ENCODE peak calls at places on chromosome 6, in eight cellular contexts. One of them, this sample, is unnamed.

GRCh38 chr6:100378576-100378975 is 86.1 kb downstream of the SIM1 start:
- DNase-seq in GM04503: no peak
- DNase-seq in CMK: no peak
- DNase-seq in H9: no peak
- DNase-seq in OCI-LY7: no peak
- DNase-seq in fibroblast of mammary gland: no peak
- DNase-seq in AG04450: no peak
- DNase-seq in GM12865: no peak
- DNase-seq in this sample: no peak

GRCh38 chr6:46015119-46015968 is at the start of gene CLIC5:
- DNase-seq in GM12865: no peak
- DNase-seq in OCI-LY7: no peak
- DNase-seq in AG04450: no peak
- DNase-seq in CMK: no peak
- DNase-seq in fibroblast of mammary gland: no peak
- DNase-seq in H9: peak
- DNase-seq in GM04503: no peak
- DNase-seq in this sample: no peak

GRCh38 chr6:154138806-154139205 is 99.8 kb downstream of the OPRM1 start:
- DNase-seq in H9: no peak
- DNase-seq in AG04450: no peak
- DNase-seq in OCI-LY7: no peak
- DNase-seq in GM12865: no peak
- DNase-seq in CMK: no peak
- DNase-seq in fibroblast of mammary gland: peak
- DNase-seq in GM04503: no peak
- DNase-seq in this sample: no peak

GRCh38 chr6:25094726-25095125 is 159.0 kb upstream of the RIPOR2 start:
- DNase-seq in GM12865: no peak
- DNase-seq in GM04503: no peak
- DNase-seq in H9: no peak
- DNase-seq in CMK: no peak
- DNase-seq in fibroblast of mammary gland: no peak
- DNase-seq in AG04450: no peak
- DNase-seq in OCI-LY7: no peak
- DNase-seq in this sample: no peak

GRCh38 chr6:84643778-84644177 is 120.6 kb downstream of the TBX18 start:
- DNase-seq in fibroblast of mammary gland: no peak
- DNase-seq in H9: no peak
- DNase-seq in GM04503: no peak
- DNase-seq in CMK: no peak
- DNase-seq in GM12865: no peak
- DNase-seq in OCI-LY7: no peak
- DNase-seq in AG04450: no peak
- DNase-seq in this sample: no peak

GRCh38 chr6:89436226-89436625 is 3.3 kb downstream of the ANKRD6 start:
- DNase-seq in H9: no peak
- DNase-seq in CMK: no peak
- DNase-seq in GM04503: no peak
- DNase-seq in fibroblast of mammary gland: no peak
- DNase-seq in OCI-LY7: no peak
- DNase-seq in GM12865: no peak
- DNase-seq in AG04450: no peak
- DNase-seq in this sample: no peak

GRCh38 chr6:106084973-106085686 is 1.0 kb upstream of the PRDM1 start:
- DNase-seq in GM12865: no peak
- DNase-seq in AG04450: no peak
- DNase-seq in OCI-LY7: no peak
- DNase-seq in H9: no peak
- DNase-seq in CMK: no peak
- DNase-seq in GM04503: no peak
- DNase-seq in fibroblast of mammary gland: peak
- DNase-seq in this sample: no peak

GRCh38 chr6:14784596-14785360 is 461.1 kb upstream of the JARID2 start:
- DNase-seq in CMK: no peak
- DNase-seq in H9: peak
- DNase-seq in fibroblast of mammary gland: no peak
- DNase-seq in GM12865: no peak
- DNase-seq in OCI-LY7: no peak
- DNase-seq in GM04503: no peak
- DNase-seq in AG04450: no peak
- DNase-seq in this sample: no peak

GRCh38 chr6:105189026-105189680 is 9.3 kb upstream of the POPDC3 start:
- DNase-seq in OCI-LY7: no peak
- DNase-seq in AG04450: no peak
- DNase-seq in GM12865: no peak
- DNase-seq in GM04503: no peak
- DNase-seq in CMK: no peak
- DNase-seq in fibroblast of mammary gland: peak
- DNase-seq in H9: no peak
- DNase-seq in this sample: no peak

GRCh38 chr6:22147983-22148797 is 148.6 kb downstream of the PRL start:
- DNase-seq in GM12865: no peak
- DNase-seq in CMK: no peak
- DNase-seq in fibroblast of mammary gland: peak
- DNase-seq in GM04503: peak
- DNase-seq in AG04450: peak
- DNase-seq in OCI-LY7: no peak
- DNase-seq in H9: no peak
- DNase-seq in this sample: no peak

GRCh38 chr6:133804263-133804662 is 84.7 kb upstream of the TCF21 start:
- DNase-seq in GM04503: no peak
- DNase-seq in fibroblast of mammary gland: peak
- DNase-seq in H9: no peak
- DNase-seq in AG04450: no peak
- DNase-seq in OCI-LY7: no peak
- DNase-seq in CMK: no peak
- DNase-seq in GM12865: no peak
- DNase-seq in this sample: no peak